ENCODE peak calls at places on chromosomes 5 and 9, in five cellular contexts. E, R, G, P and N are unnamed samples.

GRCh38 chr5:71816307-71816706 is 97.2 kb downstream of the CARTPT start:
- DNase-seq in E (no peak), R (no peak), G (no peak), P (no peak), N (no peak)

GRCh38 chr9:135335691-135336181 is 143.8 kb upstream of the PPP1R26 start:
- DNase-seq in E (no peak), R (no peak), G (no peak), P (no peak), N (no peak)

GRCh38 chr9:133477992-133478850 is 678 bp downstream of the SLC2A6 start:
- DNase-seq in E (no peak), R (no peak), G (peak), P (no peak), N (no peak)

GRCh38 chr9:126057461-126057860 is 269.2 kb upstream of the MVB12B start:
- DNase-seq in E (no peak), R (no peak), G (no peak), P (no peak), N (no peak)

GRCh38 chr5:11050596-11051304 is 289.7 kb upstream of the DAP start:
- DNase-seq in E (no peak), R (no peak), G (no peak), P (no peak), N (no peak)

GRCh38 chr9:135501261-135502167 is 1.0 kb downstream of the MRPS2 start:
- DNase-seq in E (peak), R (peak), G (peak), P (no peak), N (no peak)

GRCh38 chr5:138445547-138446271 is 6.9 kb downstream of the REEP2 start:
- DNase-seq in E (no peak), R (peak), G (no peak), P (no peak), N (no peak)

GRCh38 chr9:105911104-105911911 is 217.0 kb downstream of the TMEM38B start:
- DNase-seq in E (no peak), R (no peak), G (no peak), P (no peak), N (no peak)

GRCh38 chr5:42858709-42859108 is 47.0 kb upstream of the SELENOP start:
- DNase-seq in E (no peak), R (no peak), G (no peak), P (no peak), N (no peak)

GRCh38 chr5:67166460-67166871 is 30.1 kb downstream of the CD180 start:
- DNase-seq in E (no peak), R (no peak), G (peak), P (peak), N (peak)